ENCODE peak calls at places on chromosome 1, in eight cellular contexts. M is PC-3, J is SK-N-SH, T is H9, R is H1, X is IMR-90, W is neural progenitor cell, Z is K562. I is an unnamed sample.
A peak's percentile ranks its signal among the peaks of the same experiment; 100 is the strongest.

GRCh38 chr1:19861034-19861433 is 21.2 kb upstream of the OTUD3 start:
- DNase-seq in M (peak; percentile 83), J (no peak), T (no peak), R (no peak), X (peak; percentile 19), W (no peak), Z (peak; percentile 33), I (no peak)

GRCh38 chr1:211336161-211336560 is 9.5 kb downstream of the TRAF5 start:
- DNase-seq in M (no peak), J (no peak), T (no peak), R (no peak), X (no peak), W (no peak), Z (no peak), I (no peak)

GRCh38 chr1:27487927-27488522 is 1.9 kb downstream of the WASF2 start:
- DNase-seq in M (peak; percentile 45), J (no peak), T (no peak), R (no peak), X (no peak), W (no peak), Z (no peak), I (no peak)

GRCh38 chr1:245419572-245419971 is 264.8 kb downstream of the KIF26B start:
- DNase-seq in M (no peak), J (no peak), T (no peak), R (no peak), X (no peak), W (peak; percentile 39), Z (no peak), I (no peak)

GRCh38 chr1:64686828-64687724 is 57.8 kb upstream of the RAVER2 start:
- DNase-seq in M (peak; percentile 76), J (peak; percentile 49), T (no peak), R (no peak), X (peak; percentile 65), W (peak; percentile 52), Z (peak; percentile 66), I (peak; percentile 69)

GRCh38 chr1:224217655-224218615 is 34.9 kb downstream of the DEGS1 start:
- DNase-seq in M (no peak), J (no peak), T (no peak), R (no peak), X (no peak), W (no peak), Z (no peak), I (no peak)

GRCh38 chr1:190619724-190620123 is 142.1 kb upstream of the BRINP3 start:
- DNase-seq in M (no peak), J (no peak), T (no peak), R (no peak), X (peak; percentile 44), W (no peak), Z (no peak), I (no peak)

GRCh38 chr1:206012086-206012859 is 9.1 kb upstream of the RAB7B start:
- DNase-seq in M (no peak), J (no peak), T (peak; percentile 65), R (no peak), X (no peak), W (no peak), Z (no peak), I (no peak)

GRCh38 chr1:247681288-247681897 is 1.9 kb upstream of the OR13G1 start:
- DNase-seq in M (peak; percentile 98), J (peak; percentile 34), T (peak; percentile 63), R (peak; percentile 68), X (peak; percentile 27), W (peak; percentile 86), Z (peak; percentile 52), I (peak; percentile 4)

GRCh38 chr1:109784551-109785252 is 21.0 kb upstream of the EPS8L3 start:
- DNase-seq in M (no peak), J (no peak), T (no peak), R (no peak), X (no peak), W (no peak), Z (no peak), I (no peak)

GRCh38 chr1:205358579-205358978 is 1.9 kb upstream of the KLHDC8A start:
- DNase-seq in M (no peak), J (no peak), T (no peak), R (no peak), X (no peak), W (no peak), Z (no peak), I (no peak)

GRCh38 chr1:156896490-156897033 is 3.0 kb downstream of the PEAR1 start:
- DNase-seq in M (peak; percentile 96), J (peak; percentile 46), T (peak; percentile 54), R (no peak), X (peak; percentile 92), W (peak; percentile 57), Z (no peak), I (peak; percentile 96)

GRCh38 chr1:167401260-167401873 is 117.0 kb downstream of the CD247 start:
- DNase-seq in M (peak; percentile 81), J (peak; percentile 48), T (peak; percentile 69), R (no peak), X (peak; percentile 55), W (peak; percentile 64), Z (peak; percentile 54), I (peak; percentile 61)

GRCh38 chr1:94908190-94908589 is 18.7 kb downstream of the CNN3 start:
- DNase-seq in M (no peak), J (no peak), T (no peak), R (no peak), X (no peak), W (no peak), Z (no peak), I (no peak)

GRCh38 chr1:94907161-94907560 is 19.7 kb downstream of the CNN3 start:
- DNase-seq in M (no peak), J (no peak), T (no peak), R (no peak), X (no peak), W (no peak), Z (no peak), I (no peak)

GRCh38 chr1:94905207-94905606 is 21.7 kb downstream of the CNN3 start:
- DNase-seq in M (no peak), J (no peak), T (no peak), R (no peak), X (no peak), W (no peak), Z (no peak), I (no peak)

GRCh38 chr1:94908965-94909364 is 17.9 kb downstream of the CNN3 start:
- DNase-seq in M (no peak), J (no peak), T (no peak), R (no peak), X (no peak), W (no peak), Z (no peak), I (no peak)

GRCh38 chr1:94906382-94906781 is 20.5 kb downstream of the CNN3 start:
- DNase-seq in M (no peak), J (no peak), T (no peak), R (no peak), X (no peak), W (no peak), Z (no peak), I (no peak)
- H4K20me1 ChIP-seq in M (peaks cover 21% of the 10 kb centered on the region), J (peaks cover 89% of the 10 kb centered on the region), T (no peaks in the 10 kb centered on the region), R (peaks cover 38% of the 10 kb centered on the region), X (peaks cover 88% of the 10 kb centered on the region), W (peaks cover 100% of the 10 kb centered on the region), Z (no peaks in the 10 kb centered on the region), I (peaks cover 3% of the 10 kb centered on the region)

DNA sequence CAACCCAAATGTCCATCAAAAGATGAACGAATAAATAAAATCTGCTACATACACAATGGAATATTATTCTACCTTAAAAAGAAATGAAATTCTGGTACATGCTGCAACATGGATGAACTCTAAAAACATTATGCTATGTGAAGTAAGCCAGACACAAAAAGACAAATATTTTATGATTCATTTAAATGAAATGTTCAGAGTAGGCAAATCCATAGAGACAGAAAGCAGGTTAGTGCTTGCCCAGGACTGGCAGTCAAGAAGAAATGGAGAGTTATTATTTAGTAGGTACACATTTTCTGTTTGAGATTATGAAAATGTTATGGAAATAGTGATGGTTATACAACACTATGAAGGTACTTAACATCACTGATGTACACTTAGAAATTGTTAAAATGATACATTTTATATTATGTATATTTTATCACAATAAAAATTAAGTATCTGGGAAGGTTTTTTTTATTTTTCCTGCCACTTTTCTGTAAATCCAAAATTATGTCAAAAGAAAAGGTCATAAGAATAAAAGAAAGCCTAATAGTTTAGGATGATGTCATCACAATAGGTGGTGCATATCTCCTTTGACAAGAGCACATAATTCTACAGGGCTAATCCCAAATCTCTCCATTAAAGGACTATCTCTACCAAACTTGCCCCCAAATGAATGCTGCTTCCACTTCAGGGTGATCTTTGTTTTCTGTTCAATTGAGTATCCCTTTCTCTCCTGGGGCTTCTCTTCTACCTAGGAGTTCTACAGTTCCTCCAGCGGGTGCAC is 40.2 kb upstream of the FCER1A start:
- DNase-seq in M (no peak), J (no peak), T (no peak), R (no peak), X (no peak), W (no peak), Z (no peak), I (no peak)
- H3K27ac ChIP-seq in M (no peak overlapping the region), J (no peak overlapping the region), T (no peak overlapping the region), R (no peak overlapping the region), X (no peak overlapping the region), W (no peak overlapping the region), Z (no peak overlapping the region), I (no peak overlapping the region)

GRCh38 chr1:232339077-232339476 is 290.9 kb downstream of the SIPA1L2 start:
- DNase-seq in M (no peak), J (no peak), T (no peak), R (no peak), X (no peak), W (no peak), Z (no peak), I (no peak)

GRCh38 chr1:232335261-232335660 is 294.7 kb downstream of the SIPA1L2 start:
- DNase-seq in M (no peak), J (no peak), T (no peak), R (no peak), X (no peak), W (no peak), Z (no peak), I (no peak)

GRCh38 chr1:232344791-232345399 is 285.0 kb downstream of the SIPA1L2 start:
- DNase-seq in M (peak; percentile 78), J (no peak), T (no peak), R (no peak), X (peak; percentile 31), W (no peak), Z (no peak), I (no peak)

GRCh38 chr1:232335751-232336274 is 294.1 kb downstream of the SIPA1L2 start:
- DNase-seq in M (no peak), J (no peak), T (no peak), R (no peak), X (no peak), W (no peak), Z (no peak), I (no peak)

DNA sequence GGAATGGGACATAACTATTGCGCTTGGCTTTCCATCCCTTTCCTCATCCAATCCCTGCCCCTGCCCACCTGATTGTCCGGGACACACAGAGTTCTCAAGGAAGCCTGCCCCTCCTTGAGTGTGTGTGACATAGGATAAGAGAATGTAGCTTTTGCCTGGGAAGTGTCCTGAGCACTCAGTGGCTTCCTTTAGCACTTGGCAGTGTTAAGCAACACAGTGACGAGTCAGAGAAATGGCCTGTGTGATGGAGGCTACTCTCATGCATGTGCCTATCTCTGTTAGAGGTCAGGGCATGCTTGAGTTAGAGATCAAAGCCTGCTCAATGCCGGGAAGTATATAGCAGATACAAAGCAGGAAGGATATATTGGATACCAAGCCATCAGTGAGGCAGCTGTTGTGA is 289.5 kb downstream of the SIPA1L2 start:
- DNase-seq in M (peak; percentile 22), J (no peak), T (no peak), R (no peak), X (no peak), W (no peak), Z (no peak), I (no peak)
- H3K9ac ChIP-seq in M (no peak overlapping the region), J (no peak overlapping the region), T (no peak overlapping the region), R (no peak overlapping the region), X (no peak overlapping the region), W (no peak overlapping the region), Z (no peak overlapping the region), I (no peak overlapping the region)

GRCh38 chr1:154329551-154330131 is 4.3 kb downstream of the ATP8B2 start:
- DNase-seq in M (no peak), J (peak; percentile 26), T (no peak), R (no peak), X (no peak), W (no peak), Z (peak; percentile 74), I (no peak)
- H4K20me1 ChIP-seq in M (no peaks in the 10 kb centered on the region), J (peaks cover 20% of the 10 kb centered on the region), T (no peaks in the 10 kb centered on the region), R (peaks cover 5% of the 10 kb centered on the region), X (peaks cover 35% of the 10 kb centered on the region), W (peaks cover 48% of the 10 kb centered on the region), Z (no peaks in the 10 kb centered on the region), I (no peaks in the 10 kb centered on the region)

I was measured in fibroblast of lung.